ENCODE peak calls at places on chromosome X, in five cellular contexts. One of them, this sample, is unnamed.
A peak's percentile ranks its signal among the peaks of the same experiment; 100 is the strongest.

GRCh38 chrX:47168495-47169073 is 23.6 kb downstream of the RBM10 start:
- DNase-seq in HepG2: no peak
- DNase-seq in esophagus muscularis mucosa: no peak
- DNase-seq in breast epithelium: no peak
- DNase-seq in K562: no peak
- DNase-seq in this sample: no peak

GRCh38 chrX:27598312-27598711 is 8.2 kb downstream of the DCAF8L2 start:
- DNase-seq in breast epithelium: no peak
- DNase-seq in HepG2: peak; percentile 52
- DNase-seq in esophagus muscularis mucosa: no peak
- DNase-seq in K562: peak; percentile 10
- DNase-seq in this sample: no peak

GRCh38 chrX:145393702-145394235 is 146.5 kb downstream of the SPANXN1 start:
- DNase-seq in HepG2: no peak
- DNase-seq in K562: peak; percentile 3
- DNase-seq in esophagus muscularis mucosa: no peak
- DNase-seq in breast epithelium: no peak
- DNase-seq in this sample: no peak

GRCh38 chrX:45505214-45505613 is 304.5 kb upstream of the DIPK2B start:
- DNase-seq in breast epithelium: no peak
- DNase-seq in K562: no peak
- DNase-seq in esophagus muscularis mucosa: no peak
- DNase-seq in HepG2: no peak
- DNase-seq in this sample: no peak

GRCh38 chrX:42075032-42075431 is 151.7 kb upstream of the CASK start:
- DNase-seq in HepG2: no peak
- DNase-seq in breast epithelium: no peak
- DNase-seq in K562: no peak
- DNase-seq in esophagus muscularis mucosa: no peak
- DNase-seq in this sample: no peak

GRCh38 chrX:153968754-153969124 is 2.9 kb downstream of the HCFC1 start:
- DNase-seq in K562: peak; percentile 75
- DNase-seq in HepG2: no peak
- DNase-seq in breast epithelium: no peak
- DNase-seq in esophagus muscularis mucosa: no peak
- DNase-seq in this sample: no peak

GRCh38 chrX:10052906-10053625 is 85.9 kb downstream of the CLDN34 start:
- DNase-seq in HepG2: no peak
- DNase-seq in K562: no peak
- DNase-seq in breast epithelium: no peak
- DNase-seq in esophagus muscularis mucosa: no peak
- DNase-seq in this sample: no peak

GRCh38 chrX:50081282-50081955 is 119.4 kb downstream of the AKAP4 start:
- DNase-seq in K562: no peak
- DNase-seq in breast epithelium: no peak
- DNase-seq in HepG2: peak; percentile 10
- DNase-seq in esophagus muscularis mucosa: no peak
- DNase-seq in this sample: no peak

GRCh38 chrX:149504226-149504914 is 736 bp downstream of the IDS start:
- DNase-seq in breast epithelium: no peak
- DNase-seq in K562: peak; percentile 65
- DNase-seq in HepG2: no peak
- DNase-seq in esophagus muscularis mucosa: no peak
- DNase-seq in this sample: no peak

GRCh38 chrX:73916931-73917657 is 354.1 kb downstream of the CHIC1 start:
- DNase-seq in HepG2: no peak
- DNase-seq in breast epithelium: no peak
- DNase-seq in esophagus muscularis mucosa: no peak
- DNase-seq in K562: no peak
- DNase-seq in this sample: peak; percentile 82

GRCh38 chrX:42978655-42979379 is 200.9 kb upstream of the PPP1R2C start:
- DNase-seq in HepG2: no peak
- DNase-seq in esophagus muscularis mucosa: no peak
- DNase-seq in K562: no peak
- DNase-seq in breast epithelium: no peak
- DNase-seq in this sample: no peak

GRCh38 chrX:69309074-69309792 is 144.0 kb upstream of the PJA1 start:
- DNase-seq in K562: no peak
- DNase-seq in breast epithelium: no peak
- DNase-seq in esophagus muscularis mucosa: no peak
- DNase-seq in HepG2: peak; percentile 71
- DNase-seq in this sample: no peak

GRCh38 chrX:123013141-123013540 is 170.9 kb upstream of the GRIA3 start:
- DNase-seq in breast epithelium: no peak
- DNase-seq in K562: no peak
- DNase-seq in esophagus muscularis mucosa: no peak
- DNase-seq in HepG2: no peak
- DNase-seq in this sample: no peak

GRCh38 chrX:45778621-45779020 is 577.9 kb upstream of the DIPK2B start:
- DNase-seq in esophagus muscularis mucosa: no peak
- DNase-seq in breast epithelium: no peak
- DNase-seq in K562: no peak
- DNase-seq in HepG2: no peak
- DNase-seq in this sample: no peak

GRCh38 chrX:149074429-149074828 is 430.7 kb downstream of the IDS start:
- DNase-seq in esophagus muscularis mucosa: peak; percentile 81
- DNase-seq in breast epithelium: no peak
- DNase-seq in HepG2: no peak
- DNase-seq in K562: no peak
- DNase-seq in this sample: no peak

GRCh38 chrX:39667191-39667590 is 430.6 kb downstream of the BCOR start:
- DNase-seq in HepG2: no peak
- DNase-seq in breast epithelium: no peak
- DNase-seq in K562: no peak
- DNase-seq in esophagus muscularis mucosa: no peak
- DNase-seq in this sample: peak; percentile 18

GRCh38 chrX:68989865-68990606 is 161.2 kb downstream of the EFNB1 start:
- DNase-seq in esophagus muscularis mucosa: peak; percentile 24
- DNase-seq in K562: no peak
- DNase-seq in HepG2: no peak
- DNase-seq in breast epithelium: no peak
- DNase-seq in this sample: no peak

GRCh38 chrX:70434352-70434866 is 10.2 kb upstream of the DLG3 start:
- DNase-seq in HepG2: peak; percentile 73
- DNase-seq in esophagus muscularis mucosa: peak; percentile 93
- DNase-seq in K562: peak; percentile 91
- DNase-seq in breast epithelium: peak; percentile 82
- DNase-seq in this sample: no peak
- TF ChIP-seq POLR2AphosphoS5 in HepG2: no peak
- TF ChIP-seq POLR2AphosphoS5 in esophagus muscularis mucosa: peak; percentile 38
- TF ChIP-seq POLR2AphosphoS5 in K562: no peak
- TF ChIP-seq POLR2AphosphoS5 in breast epithelium: no peak
- TF ChIP-seq POLR2AphosphoS5 in this sample: no peak

DNA sequence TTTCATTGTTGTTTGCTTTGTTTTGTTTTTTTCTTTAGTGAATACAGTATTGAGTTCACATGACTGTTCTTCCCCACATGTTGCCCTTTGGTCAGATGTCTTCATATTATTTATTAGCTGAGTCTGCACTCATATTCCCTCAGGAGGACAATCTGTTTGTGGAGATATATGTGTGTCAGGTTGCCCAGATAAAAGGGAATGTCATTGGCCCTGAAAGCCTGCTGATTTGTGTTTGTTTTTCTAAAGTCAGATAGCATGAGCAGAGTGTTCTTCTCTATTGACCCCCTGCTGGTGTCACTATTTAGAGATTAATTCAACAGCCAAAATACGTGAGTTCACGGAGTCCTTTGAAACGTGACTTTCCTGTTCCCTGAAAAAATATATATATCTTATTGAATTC is 1184.5 kb downstream of the RPA4 start:
- DNase-seq in HepG2: no peak
- DNase-seq in breast epithelium: no peak
- DNase-seq in esophagus muscularis mucosa: no peak
- DNase-seq in K562: no peak
- DNase-seq in this sample: no peak
- TF ChIP-seq POLR2AphosphoS5 in HepG2: no peak
- TF ChIP-seq POLR2AphosphoS5 in breast epithelium: no peak
- TF ChIP-seq POLR2AphosphoS5 in esophagus muscularis mucosa: no peak
- TF ChIP-seq POLR2AphosphoS5 in K562: no peak
- TF ChIP-seq POLR2AphosphoS5 in this sample: no peak

GRCh38 chrX:44003975-44004374 is 30.8 kb upstream of the NDP start:
- DNase-seq in esophagus muscularis mucosa: no peak
- DNase-seq in HepG2: no peak
- DNase-seq in K562: no peak
- DNase-seq in breast epithelium: no peak
- DNase-seq in this sample: no peak

GRCh38 chrX:43998374-43998773 is 25.2 kb upstream of the NDP start:
- DNase-seq in K562: no peak
- DNase-seq in breast epithelium: no peak
- DNase-seq in HepG2: no peak
- DNase-seq in esophagus muscularis mucosa: no peak
- DNase-seq in this sample: no peak

DNA sequence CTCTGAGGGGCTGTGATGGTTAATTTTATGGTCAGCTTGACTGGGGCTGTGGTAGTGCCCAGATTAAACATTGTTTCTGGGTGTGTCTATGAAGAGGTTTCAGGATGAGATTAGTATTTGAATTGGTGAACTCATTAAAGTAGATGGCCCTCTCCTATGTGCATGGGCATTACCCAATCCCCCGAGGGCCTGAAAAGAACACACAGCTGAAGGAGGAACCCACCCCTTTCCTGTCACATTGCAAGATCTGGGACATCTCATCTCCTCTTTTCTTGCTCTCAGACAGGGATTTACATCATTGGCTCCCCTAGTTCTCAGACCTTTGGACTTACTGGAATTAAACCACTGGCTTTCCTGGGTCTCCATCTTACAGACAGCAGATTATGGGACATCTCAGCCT is 29.4 kb upstream of the NDP start:
- DNase-seq in HepG2: no peak
- DNase-seq in K562: no peak
- DNase-seq in esophagus muscularis mucosa: no peak
- DNase-seq in breast epithelium: no peak
- DNase-seq in this sample: no peak
- TF ChIP-seq POLR2AphosphoS5 in HepG2: no peak
- TF ChIP-seq POLR2AphosphoS5 in K562: no peak
- TF ChIP-seq POLR2AphosphoS5 in esophagus muscularis mucosa: no peak
- TF ChIP-seq POLR2AphosphoS5 in breast epithelium: no peak
- TF ChIP-seq POLR2AphosphoS5 in this sample: no peak

GRCh38 chrX:3712080-3712869 is 1.2 kb downstream of the PRKX start:
- DNase-seq in breast epithelium: no peak
- DNase-seq in HepG2: no peak
- DNase-seq in esophagus muscularis mucosa: no peak
- DNase-seq in K562: peak; percentile 24
- DNase-seq in this sample: no peak

GRCh38 chrX:3712870-3713224 is 602 bp downstream of the PRKX start:
- DNase-seq in esophagus muscularis mucosa: no peak
- DNase-seq in K562: peak; percentile 31
- DNase-seq in HepG2: no peak
- DNase-seq in breast epithelium: no peak
- DNase-seq in this sample: no peak

GRCh38 chrX:3713225-3713936 is at the start of gene PRKX:
- DNase-seq in HepG2: no peak
- DNase-seq in K562: peak; percentile 71
- DNase-seq in esophagus muscularis mucosa: no peak
- DNase-seq in breast epithelium: no peak
- DNase-seq in this sample: no peak

GRCh38 chrX:3713937-3714434 is 537 bp upstream of the PRKX start:
- DNase-seq in K562: peak; percentile 39
- DNase-seq in HepG2: no peak
- DNase-seq in breast epithelium: no peak
- DNase-seq in esophagus muscularis mucosa: no peak
- DNase-seq in this sample: no peak

GRCh38 chrX:3711331-3711917 is 2.0 kb downstream of the PRKX start:
- DNase-seq in HepG2: no peak
- DNase-seq in K562: peak; percentile 61
- DNase-seq in breast epithelium: no peak
- DNase-seq in esophagus muscularis mucosa: no peak
- DNase-seq in this sample: no peak
- TF ChIP-seq POLR2AphosphoS5 in HepG2: no peak
- TF ChIP-seq POLR2AphosphoS5 in K562: no peak
- TF ChIP-seq POLR2AphosphoS5 in breast epithelium: no peak
- TF ChIP-seq POLR2AphosphoS5 in esophagus muscularis mucosa: no peak
- TF ChIP-seq POLR2AphosphoS5 in this sample: no peak

GRCh38 chrX:23784487-23785301 is 1.7 kb downstream of the SAT1 start:
- DNase-seq in K562: peak; percentile 48
- DNase-seq in HepG2: no peak
- DNase-seq in esophagus muscularis mucosa: no peak
- DNase-seq in breast epithelium: no peak
- DNase-seq in this sample: no peak
- TF ChIP-seq POLR2AphosphoS5 in K562: no peak
- TF ChIP-seq POLR2AphosphoS5 in HepG2: no peak
- TF ChIP-seq POLR2AphosphoS5 in esophagus muscularis mucosa: peak; percentile 27
- TF ChIP-seq POLR2AphosphoS5 in breast epithelium: no peak
- TF ChIP-seq POLR2AphosphoS5 in this sample: no peak

This sample was measured in SK-N-MC.